ENCODE peak calls at places on chromosome 13, in nine cellular contexts. One of them, this sample, is unnamed.

GRCh38 chr13:97700306-97700848 is 253.1 kb upstream of the IPO5 start:
- DNase-seq in HFF-Myc: no peak
- DNase-seq in IMR-90: no peak
- DNase-seq in neural progenitor cell: no peak
- DNase-seq in stomach: no peak
- DNase-seq in AG04449: no peak
- DNase-seq in ovary: no peak
- DNase-seq in suprapubic skin: no peak
- DNase-seq in tibial artery: no peak
- DNase-seq in this sample: no peak

GRCh38 chr13:45356966-45357689 is 16.1 kb upstream of the TPT1 start:
- DNase-seq in ovary: no peak
- DNase-seq in IMR-90: no peak
- DNase-seq in neural progenitor cell: no peak
- DNase-seq in tibial artery: no peak
- DNase-seq in stomach: no peak
- DNase-seq in suprapubic skin: no peak
- DNase-seq in HFF-Myc: no peak
- DNase-seq in AG04449: no peak
- DNase-seq in this sample: no peak

GRCh38 chr13:77333521-77334083 is 6.7 kb upstream of the MYCBP2 start:
- DNase-seq in ovary: no peak
- DNase-seq in stomach: no peak
- DNase-seq in IMR-90: no peak
- DNase-seq in suprapubic skin: no peak
- DNase-seq in tibial artery: no peak
- DNase-seq in HFF-Myc: no peak
- DNase-seq in neural progenitor cell: no peak
- DNase-seq in AG04449: no peak
- DNase-seq in this sample: no peak

GRCh38 chr13:25574437-25575426 is 203.0 kb downstream of the ATP8A2 start:
- DNase-seq in ovary: no peak
- DNase-seq in HFF-Myc: peak; percentile 64
- DNase-seq in IMR-90: peak; percentile 78
- DNase-seq in neural progenitor cell: peak; percentile 92
- DNase-seq in suprapubic skin: peak; percentile 70
- DNase-seq in tibial artery: peak; percentile 62
- DNase-seq in stomach: peak; percentile 81
- DNase-seq in AG04449: peak; percentile 40
- DNase-seq in this sample: peak; percentile 87

GRCh38 chr13:65966991-65967451 is 1263.1 kb downstream of the PCDH9 start:
- DNase-seq in HFF-Myc: peak; percentile 36
- DNase-seq in neural progenitor cell: peak; percentile 53
- DNase-seq in ovary: no peak
- DNase-seq in suprapubic skin: no peak
- DNase-seq in tibial artery: no peak
- DNase-seq in AG04449: no peak
- DNase-seq in stomach: no peak
- DNase-seq in IMR-90: peak; percentile 45
- DNase-seq in this sample: peak; percentile 59

GRCh38 chr13:25602206-25602605 is 230.4 kb downstream of the ATP8A2 start:
- DNase-seq in AG04449: no peak
- DNase-seq in neural progenitor cell: no peak
- DNase-seq in IMR-90: no peak
- DNase-seq in ovary: no peak
- DNase-seq in tibial artery: no peak
- DNase-seq in stomach: no peak
- DNase-seq in HFF-Myc: no peak
- DNase-seq in suprapubic skin: no peak
- DNase-seq in this sample: peak; percentile 2

GRCh38 chr13:96984061-96984508 is 10.2 kb downstream of the OXGR1 start:
- DNase-seq in tibial artery: no peak
- DNase-seq in suprapubic skin: no peak
- DNase-seq in stomach: peak; percentile 78
- DNase-seq in neural progenitor cell: peak; percentile 62
- DNase-seq in ovary: no peak
- DNase-seq in IMR-90: no peak
- DNase-seq in AG04449: no peak
- DNase-seq in HFF-Myc: no peak
- DNase-seq in this sample: peak; percentile 90

GRCh38 chr13:107379398-107380155 is 811.6 kb upstream of the ARGLU1 start:
- DNase-seq in AG04449: no peak
- DNase-seq in stomach: no peak
- DNase-seq in ovary: no peak
- DNase-seq in HFF-Myc: no peak
- DNase-seq in suprapubic skin: no peak
- DNase-seq in IMR-90: no peak
- DNase-seq in neural progenitor cell: no peak
- DNase-seq in tibial artery: no peak
- DNase-seq in this sample: no peak

GRCh38 chr13:20547479-20547908 is 19.5 kb upstream of the IFT88 start:
- DNase-seq in HFF-Myc: no peak
- DNase-seq in AG04449: no peak
- DNase-seq in IMR-90: no peak
- DNase-seq in ovary: no peak
- DNase-seq in suprapubic skin: no peak
- DNase-seq in stomach: no peak
- DNase-seq in tibial artery: no peak
- DNase-seq in neural progenitor cell: no peak
- DNase-seq in this sample: no peak

GRCh38 chr13:84574851-84575250 is 692.6 kb upstream of the SLITRK1 start:
- DNase-seq in HFF-Myc: no peak
- DNase-seq in stomach: no peak
- DNase-seq in suprapubic skin: no peak
- DNase-seq in AG04449: peak; percentile 4
- DNase-seq in neural progenitor cell: no peak
- DNase-seq in ovary: no peak
- DNase-seq in tibial artery: no peak
- DNase-seq in IMR-90: peak; percentile 16
- DNase-seq in this sample: peak; percentile 31

GRCh38 chr13:89831157-89831556 is 1516.3 kb upstream of the MIR17HG start:
- DNase-seq in suprapubic skin: no peak
- DNase-seq in HFF-Myc: no peak
- DNase-seq in IMR-90: no peak
- DNase-seq in stomach: no peak
- DNase-seq in ovary: no peak
- DNase-seq in AG04449: no peak
- DNase-seq in neural progenitor cell: no peak
- DNase-seq in tibial artery: no peak
- DNase-seq in this sample: no peak

GRCh38 chr13:40377783-40378182 is 288.7 kb downstream of the FOXO1 start:
- DNase-seq in ovary: no peak
- DNase-seq in stomach: no peak
- DNase-seq in suprapubic skin: no peak
- DNase-seq in IMR-90: no peak
- DNase-seq in HFF-Myc: no peak
- DNase-seq in AG04449: no peak
- DNase-seq in tibial artery: no peak
- DNase-seq in neural progenitor cell: no peak
- DNase-seq in this sample: no peak

GRCh38 chr13:89737051-89737450 is 1610.4 kb upstream of the MIR17HG start:
- DNase-seq in tibial artery: no peak
- DNase-seq in suprapubic skin: no peak
- DNase-seq in AG04449: no peak
- DNase-seq in stomach: no peak
- DNase-seq in IMR-90: no peak
- DNase-seq in neural progenitor cell: no peak
- DNase-seq in ovary: no peak
- DNase-seq in HFF-Myc: no peak
- DNase-seq in this sample: no peak

DNA sequence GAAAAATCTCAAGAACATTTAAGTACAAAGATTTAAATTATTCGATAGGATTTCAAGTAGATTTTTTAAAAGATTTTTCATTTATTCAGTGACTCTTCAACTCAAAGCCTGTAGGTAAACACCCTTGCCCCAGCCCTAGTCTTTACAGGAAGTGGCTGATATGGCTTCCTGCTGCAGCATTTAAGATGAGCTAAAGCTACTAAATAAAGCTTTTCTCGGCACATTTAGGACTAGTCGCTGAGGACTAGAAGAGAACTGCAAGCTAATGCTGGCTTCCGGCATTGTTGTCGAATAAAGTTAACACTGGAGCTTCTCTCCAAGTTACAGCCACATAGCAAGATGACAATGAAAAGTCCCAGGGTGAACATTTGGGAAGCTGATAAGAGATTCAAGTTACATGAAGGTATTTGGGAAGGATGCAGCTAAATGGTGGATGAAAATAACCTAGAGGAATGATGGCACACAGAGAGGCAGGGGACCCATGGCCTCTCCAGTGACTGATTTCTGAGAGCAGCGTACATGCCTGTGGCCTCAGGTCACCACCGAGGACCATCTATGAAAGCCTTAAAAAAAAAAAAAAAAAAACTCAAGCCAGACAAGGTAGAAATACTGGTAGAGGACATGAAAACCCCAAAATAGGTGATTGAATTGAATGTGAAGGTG is 155.6 kb downstream of the DCT start:
- DNase-seq in AG04449: no peak
- DNase-seq in tibial artery: no peak
- DNase-seq in IMR-90: no peak
- DNase-seq in stomach: no peak
- DNase-seq in ovary: no peak
- DNase-seq in neural progenitor cell: no peak
- DNase-seq in suprapubic skin: no peak
- DNase-seq in HFF-Myc: no peak
- DNase-seq in this sample: no peak
- H3K4me3 ChIP-seq in AG04449: no peak overlapping the region
- H3K4me3 ChIP-seq in tibial artery: no peak overlapping the region
- H3K4me3 ChIP-seq in IMR-90: no peak overlapping the region
- H3K4me3 ChIP-seq in stomach: no peak overlapping the region
- H3K4me3 ChIP-seq in ovary: no peak overlapping the region
- H3K4me3 ChIP-seq in neural progenitor cell: no peak overlapping the region
- H3K4me3 ChIP-seq in suprapubic skin: no peak overlapping the region
- H3K4me3 ChIP-seq in HFF-Myc: no peak overlapping the region
- H3K4me3 ChIP-seq in this sample: no peak overlapping the region

GRCh38 chr13:112968380-112968909 is 569 bp upstream of the MCF2L start:
- DNase-seq in stomach: peak; percentile 79
- DNase-seq in HFF-Myc: no peak
- DNase-seq in tibial artery: no peak
- DNase-seq in IMR-90: no peak
- DNase-seq in AG04449: no peak
- DNase-seq in ovary: peak; percentile 34
- DNase-seq in neural progenitor cell: peak; percentile 43
- DNase-seq in suprapubic skin: peak; percentile 76
- DNase-seq in this sample: no peak
- TF ChIP-seq CTCF in stomach: peak; percentile 42
- TF ChIP-seq CTCF in HFF-Myc: no peak
- TF ChIP-seq CTCF in tibial artery: no peak
- TF ChIP-seq CTCF in IMR-90: no peak
- TF ChIP-seq CTCF in AG04449: no peak
- TF ChIP-seq CTCF in ovary: peak; percentile 9
- TF ChIP-seq CTCF in neural progenitor cell: peak; percentile 7
- TF ChIP-seq CTCF in suprapubic skin: no peak
- TF ChIP-seq CTCF in this sample: no peak

DNA sequence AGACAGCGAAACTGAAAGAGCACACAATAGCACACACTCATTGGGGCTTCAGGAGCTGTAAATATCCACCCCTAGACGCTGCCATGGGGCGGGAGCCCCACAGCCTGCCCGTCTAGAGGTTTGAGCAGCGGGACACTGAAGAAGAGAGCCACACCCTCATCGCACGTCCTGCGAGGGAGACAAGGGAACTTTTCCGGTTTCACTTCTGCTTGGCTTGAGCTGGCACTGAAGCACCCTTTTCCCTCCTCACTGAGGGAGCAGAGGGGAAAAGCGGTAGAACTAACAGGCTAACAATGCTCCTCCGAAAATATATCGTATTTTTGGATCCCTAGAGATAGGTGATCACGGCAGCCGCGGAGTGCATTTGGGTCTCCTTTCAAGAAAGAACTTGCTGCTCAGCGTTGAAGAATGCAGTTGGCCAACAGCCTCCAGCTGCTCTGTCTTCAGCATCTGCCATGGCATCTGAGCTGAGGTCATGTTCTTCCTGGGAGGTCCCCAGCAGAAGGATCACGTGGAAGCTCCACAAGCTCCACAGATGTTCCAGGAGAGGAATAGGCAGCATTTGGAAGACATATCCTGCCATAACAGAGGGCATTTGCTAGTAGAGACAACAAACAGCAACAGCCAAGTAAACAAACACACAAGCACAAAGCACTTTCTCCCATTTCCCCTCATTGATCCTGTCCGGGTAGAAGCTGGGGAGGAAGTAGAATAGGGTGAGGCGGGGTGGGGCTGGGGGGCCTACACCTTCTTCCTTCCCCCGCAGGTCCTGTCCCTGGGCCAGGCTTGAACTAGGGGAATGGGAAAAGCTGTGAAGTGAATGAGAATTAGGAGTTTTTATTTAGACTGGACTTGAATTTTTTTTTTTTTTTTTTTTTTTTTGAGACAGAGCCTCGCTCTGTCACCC is 44.8 kb upstream of the ALOX5AP start:
- DNase-seq in stomach: peak; percentile 38
- DNase-seq in neural progenitor cell: no peak
- DNase-seq in tibial artery: peak; percentile 77
- DNase-seq in HFF-Myc: peak; percentile 96
- DNase-seq in AG04449: peak; percentile 90
- DNase-seq in IMR-90: peak; percentile 99
- DNase-seq in suprapubic skin: peak; percentile 85
- DNase-seq in ovary: peak; percentile 47
- DNase-seq in this sample: peak; percentile 83
- H3K4me3 ChIP-seq in stomach: peak overlapping the region; percentile 37
- H3K4me3 ChIP-seq in neural progenitor cell: no peak overlapping the region
- H3K4me3 ChIP-seq in tibial artery: peak overlapping the region; percentile 46
- H3K4me3 ChIP-seq in HFF-Myc: peak overlapping the region; percentile 37
- H3K4me3 ChIP-seq in AG04449: peak overlapping the region; percentile 62
- H3K4me3 ChIP-seq in IMR-90: peak overlapping the region; percentile 31
- H3K4me3 ChIP-seq in suprapubic skin: peak overlapping the region; percentile 50
- H3K4me3 ChIP-seq in ovary: peak overlapping the region; percentile 10
- H3K4me3 ChIP-seq in this sample: peak overlapping the region; percentile 48

DNA sequence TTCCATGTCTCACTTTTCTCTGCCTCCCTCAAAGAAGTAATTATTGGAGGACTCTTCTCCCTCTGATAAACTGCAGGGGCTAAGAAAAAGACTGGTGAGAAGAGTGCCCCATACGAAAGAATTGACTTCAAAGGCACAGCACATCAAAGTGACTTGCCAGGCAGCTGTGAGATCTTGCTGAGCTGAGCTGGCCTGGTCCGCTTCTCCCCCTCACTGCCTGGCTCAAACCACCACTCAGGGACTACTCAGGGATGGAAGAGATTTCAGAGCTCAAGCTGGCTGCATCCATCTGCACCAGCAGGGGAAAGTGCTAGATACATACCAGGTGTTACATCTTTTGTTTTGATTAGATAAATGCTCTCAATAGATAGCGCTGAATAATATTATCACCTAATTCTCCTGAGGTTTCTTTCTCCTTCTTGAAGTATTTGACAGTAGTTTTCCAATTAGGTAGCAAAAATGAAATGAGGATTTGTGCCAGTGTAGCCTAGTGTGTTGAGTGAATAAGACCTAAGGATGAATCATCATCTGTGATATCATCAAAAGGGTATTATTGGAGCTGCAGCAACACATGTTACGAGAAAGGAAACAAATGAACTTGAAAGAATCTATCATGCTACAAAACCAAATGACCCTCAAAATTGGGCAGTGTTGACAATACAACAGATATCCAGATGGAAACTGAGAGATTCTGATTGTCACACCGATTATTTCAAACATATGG is 379.8 kb downstream of the TBC1D4 start:
- DNase-seq in AG04449: no peak
- DNase-seq in HFF-Myc: no peak
- DNase-seq in neural progenitor cell: peak; percentile 54
- DNase-seq in stomach: no peak
- DNase-seq in suprapubic skin: no peak
- DNase-seq in IMR-90: peak; percentile 6
- DNase-seq in ovary: no peak
- DNase-seq in tibial artery: no peak
- DNase-seq in this sample: peak; percentile 56
- TF ChIP-seq CTCF in AG04449: no peak
- TF ChIP-seq CTCF in HFF-Myc: no peak
- TF ChIP-seq CTCF in neural progenitor cell: no peak
- TF ChIP-seq CTCF in stomach: no peak
- TF ChIP-seq CTCF in suprapubic skin: no peak
- TF ChIP-seq CTCF in IMR-90: no peak
- TF ChIP-seq CTCF in ovary: no peak
- TF ChIP-seq CTCF in tibial artery: no peak
- TF ChIP-seq CTCF in this sample: no peak